ENCODE peak calls at places on chromosomes 7 and 10, in seven cellular contexts. N, B, P, E, D, Y and A are unnamed samples.
A peak's percentile ranks its signal among the peaks of the same experiment; 100 is the strongest.

GRCh38 chr7:85104432-85105205 is 82.2 kb downstream of the SEMA3D start:
- DNase-seq in N (no peak), B (peak; percentile 70), P (peak; percentile 81), E (no peak), D (no peak), Y (peak; percentile 17), A (peak; percentile 10)

GRCh38 chr10:46169736-46170135 is 117.1 kb upstream of the ANTXRL start:
- DNase-seq in N (no peak), B (no peak), P (no peak), E (no peak), D (no peak), Y (no peak), A (no peak)

GRCh38 chr10:3542185-3542611 is 242.8 kb downstream of the KLF6 start:
- DNase-seq in N (peak; percentile 70), B (peak; percentile 73), P (peak; percentile 66), E (no peak), D (peak; percentile 53), Y (peak; percentile 74), A (peak; percentile 74)

GRCh38 chr7:23434147-23434676 is 36.1 kb downstream of the IGF2BP3 start:
- DNase-seq in N (no peak), B (no peak), P (no peak), E (no peak), D (no peak), Y (no peak), A (no peak)

GRCh38 chr10:3803884-3804741 is 19.1 kb upstream of the KLF6 start:
- DNase-seq in N (no peak), B (peak; percentile 63), P (no peak), E (no peak), D (no peak), Y (no peak), A (no peak)

GRCh38 chr10:35391954-35392262 is 55.6 kb downstream of the CCNY start:
- DNase-seq in N (no peak), B (no peak), P (no peak), E (no peak), D (no peak), Y (no peak), A (no peak)

GRCh38 chr7:41503438-41503837 is 199.5 kb downstream of the INHBA start:
- DNase-seq in N (no peak), B (peak; percentile 14), P (peak; percentile 16), E (no peak), D (no peak), Y (no peak), A (no peak)

GRCh38 chr7:98969386-98969785 is 91.1 kb downstream of the TRRAP start:
- DNase-seq in N (no peak), B (no peak), P (no peak), E (no peak), D (no peak), Y (no peak), A (no peak)

GRCh38 chr7:158389514-158390425 is 197.9 kb downstream of the PTPRN2 start:
- DNase-seq in N (no peak), B (no peak), P (no peak), E (no peak), D (no peak), Y (no peak), A (no peak)

GRCh38 chr10:80454526-80455460 is 683 bp downstream of the TSPAN14 start:
- DNase-seq in N (no peak), B (peak; percentile 39), P (peak; percentile 35), E (peak; percentile 67), D (peak; percentile 48), Y (no peak), A (no peak)

GRCh38 chr7:44966731-44967538 is 11.9 kb downstream of the MYO1G start:
- DNase-seq in N (no peak), B (no peak), P (no peak), E (no peak), D (no peak), Y (no peak), A (no peak)

GRCh38 chr10:74799840-74800239 is 26.6 kb upstream of the KAT6B start:
- DNase-seq in N (peak; percentile 63), B (peak; percentile 94), P (peak; percentile 70), E (no peak), D (no peak), Y (peak; percentile 36), A (peak; percentile 66)

GRCh38 chr10:83310688-83311087 is 828.6 kb upstream of the GHITM start:
- DNase-seq in N (no peak), B (no peak), P (no peak), E (no peak), D (no peak), Y (no peak), A (no peak)
- TF ChIP-seq CTCF in N (no peak), B (no peak), P (no peak), E (peak; percentile 14), D (no peak), Y (no peak), A (peak; percentile 10)

GRCh38 chr10:124587811-124588211 is 126.2 kb downstream of the LHPP start:
- DNase-seq in N (no peak), B (no peak), P (no peak), E (no peak), D (peak; percentile 7), Y (no peak), A (no peak)

GRCh38 chr10:124590216-124591122 is 128.8 kb downstream of the LHPP start:
- DNase-seq in N (no peak), B (no peak), P (no peak), E (no peak), D (peak; percentile 10), Y (no peak), A (no peak)

GRCh38 chr10:124588736-124589451 is 127.3 kb downstream of the LHPP start:
- DNase-seq in N (no peak), B (peak; percentile 45), P (peak; percentile 68), E (peak; percentile 87), D (peak; percentile 73), Y (no peak), A (no peak)

GRCh38 chr10:124591123-124591495 is 129.5 kb downstream of the LHPP start:
- DNase-seq in N (no peak), B (no peak), P (no peak), E (no peak), D (peak; percentile 3), Y (no peak), A (no peak)

DNA sequence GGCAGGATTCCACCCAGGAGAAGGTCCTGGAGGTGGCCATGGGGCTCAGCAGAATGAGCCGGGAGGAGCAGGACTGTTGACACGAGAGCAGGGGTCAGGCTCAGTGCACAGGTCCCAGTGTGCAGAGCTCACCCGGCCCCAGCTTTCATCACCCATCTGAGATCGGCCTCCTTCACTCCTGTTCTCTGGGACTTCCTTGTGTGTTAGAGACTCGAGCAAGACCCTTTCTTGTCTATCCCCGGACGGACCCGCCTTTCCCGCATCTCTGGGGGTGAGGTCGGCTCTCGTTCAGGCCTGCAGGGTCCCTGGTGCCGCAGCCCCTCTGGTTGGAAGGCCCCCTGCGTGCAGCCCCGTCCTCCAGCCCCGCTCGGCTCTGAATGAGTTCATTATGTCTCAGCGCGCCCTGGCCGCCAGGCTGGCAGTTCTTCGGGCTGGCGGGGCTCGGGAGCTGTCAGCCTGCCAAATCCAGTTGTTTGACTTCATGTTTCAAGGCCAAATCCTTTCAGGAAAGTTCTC is 127.9 kb downstream of the LHPP start:
- DNase-seq in N (no peak), B (peak; percentile 30), P (peak; percentile 31), E (no peak), D (peak; percentile 10), Y (no peak), A (no peak)
- TF ChIP-seq CTCF in N (no peak), B (no peak), P (no peak), E (no peak), D (no peak), Y (no peak), A (no peak)

GRCh38 chr7:55571534-55572377 is 546 bp downstream of the VOPP1 start:
- DNase-seq in N (no peak), B (peak; percentile 39), P (peak; percentile 32), E (peak; percentile 71), D (peak; percentile 68), Y (peak; percentile 62), A (peak; percentile 33)
- TF ChIP-seq CTCF in N (no peak), B (no peak), P (no peak), E (no peak), D (peak; percentile 10), Y (peak; percentile 49), A (peak; percentile 17)

GRCh38 chr7:32347244-32347828 is 142.8 kb downstream of the LSM5 start:
- DNase-seq in N (no peak), B (peak; percentile 33), P (peak; percentile 2), E (peak; percentile 12), D (no peak), Y (peak; percentile 26), A (no peak)
- TF ChIP-seq CTCF in N (peak; percentile 64), B (peak; percentile 76), P (peak; percentile 59), E (peak; percentile 47), D (peak; percentile 55), Y (peak; percentile 81), A (peak; percentile 74)

DNA sequence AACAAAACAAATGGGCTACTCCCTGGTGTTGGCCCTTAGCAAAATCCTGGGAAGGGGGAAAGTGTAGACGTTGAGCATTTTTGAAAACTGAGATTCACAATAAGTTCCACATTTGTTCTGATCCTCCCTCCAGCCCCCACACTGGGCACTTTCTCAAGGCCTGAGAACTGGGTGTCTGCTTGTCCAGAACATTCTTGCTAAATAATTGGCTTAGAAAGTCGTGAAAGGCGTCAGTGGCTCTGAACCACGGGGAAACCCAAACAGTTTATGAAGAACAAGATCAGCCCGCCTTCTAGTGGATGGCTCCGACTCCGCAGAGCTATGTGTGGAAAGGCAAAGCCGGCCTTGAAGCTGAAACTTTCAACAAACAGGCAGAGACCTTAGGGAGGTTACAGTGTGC is 370.1 kb downstream of the PRPF18 start:
- DNase-seq in N (no peak), B (peak; percentile 81), P (peak; percentile 94), E (peak; percentile 14), D (peak; percentile 78), Y (no peak), A (no peak)
- TF ChIP-seq CTCF in N (peak; percentile 2), B (peak; percentile 49), P (peak; percentile 75), E (no peak), D (peak; percentile 13), Y (no peak), A (no peak)

DNA sequence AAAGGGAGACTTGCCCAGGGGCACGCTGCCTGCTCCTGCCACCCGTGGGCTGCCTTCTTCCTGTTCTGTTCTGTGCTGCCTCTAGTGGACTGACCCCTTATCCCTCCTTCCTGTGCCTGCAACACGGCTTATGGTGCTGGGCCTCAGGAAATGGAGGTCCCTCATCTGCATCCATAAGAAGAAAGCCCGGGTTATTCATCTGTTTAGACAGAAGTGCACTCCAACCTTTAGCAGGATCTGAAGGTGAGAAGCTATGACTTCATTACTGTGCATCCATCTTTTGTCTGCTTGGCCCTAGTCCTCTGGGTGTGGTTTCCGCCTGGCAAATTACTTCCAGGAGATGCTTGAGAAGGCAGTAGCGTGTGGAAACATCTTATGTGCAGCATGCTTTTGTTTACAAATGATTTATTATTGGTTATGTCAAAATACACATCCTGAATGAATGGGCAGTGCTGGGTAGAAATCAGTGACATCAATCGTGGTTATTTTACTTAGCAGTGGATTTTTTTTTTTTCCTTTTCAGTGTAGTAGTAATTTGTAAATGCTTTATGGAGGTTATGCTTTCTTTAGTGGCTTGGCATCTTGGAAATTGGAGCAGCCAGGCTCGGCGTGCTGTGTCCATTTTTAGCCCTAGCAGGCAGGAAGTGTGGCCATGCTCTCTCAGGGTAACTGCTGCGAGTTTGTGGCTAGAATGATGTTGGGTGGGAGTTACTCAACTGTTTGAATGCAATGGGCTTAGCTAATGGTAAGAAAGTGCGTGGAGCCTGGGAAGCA is 12.7 kb downstream of the PTPRE start:
- DNase-seq in N (peak; percentile 75), B (peak; percentile 50), P (peak; percentile 62), E (no peak), D (no peak), Y (peak; percentile 27), A (no peak)
- TF ChIP-seq CTCF in N (peak; percentile 43), B (peak; percentile 32), P (peak; percentile 42), E (peak; percentile 24), D (peak; percentile 3), Y (no peak), A (peak; percentile 15)